ENCODE peak calls at places on chromosome 11, in ten cellular contexts. K is GOT3; I is NCI-H69; M is memory B cell; D is amygdala; C is mesenteric fat pad; V is CD8-positive, alpha-beta T cell; X is right lobe of liver; S is activated T-cell treated with anti-CD3 and anti-CD28 coated beads, Interleukin-2, amount 50 U/mL, for 72 hours; F is activated CD8-positive, alpha-beta memory T cell treated with anti-CD3 and anti-CD28 coated beads, Interleukin-2, amount 50 U/mL, for 48 hours. G is an unnamed sample.

GRCh38 chr11:45412521-45412920 is 126.4 kb upstream of the SYT13 start:
- DNase-seq in K (no peak), I (peak), M (no peak), D (no peak), C (peak), V (no peak), X (no peak), S (no peak), F (no peak), G (no peak)

GRCh38 chr11:109971184-109971523 is 122.0 kb upstream of the ZC3H12C start:
- DNase-seq in K (no peak), I (peak), M (no peak), D (no peak), C (no peak), V (no peak), X (no peak), S (no peak), F (no peak), G (no peak)

GRCh38 chr11:76047231-76047630 is 159.1 kb downstream of the WNT11 start:
- DNase-seq in K (no peak), I (peak), M (no peak), D (no peak), C (no peak), V (no peak), X (no peak), S (no peak), F (no peak), G (no peak)

GRCh38 chr11:61611309-61611708 is 30.4 kb upstream of the SYT7 start:
- DNase-seq in K (no peak), I (no peak), M (no peak), D (no peak), C (no peak), V (no peak), X (no peak), S (no peak), F (no peak), G (no peak)

GRCh38 chr11:122874991-122875390 is 7.6 kb upstream of the JHY start:
- DNase-seq in K (no peak), I (no peak), M (no peak), D (no peak), C (no peak), V (no peak), X (no peak), S (no peak), F (no peak), G (no peak)

GRCh38 chr11:95154514-95154913 is 64.9 kb downstream of the ENDOD1 start:
- DNase-seq in K (no peak), I (peak), M (peak), D (no peak), C (no peak), V (peak), X (no peak), S (peak), F (no peak), G (peak)

GRCh38 chr11:9629064-9629463 is 34.8 kb upstream of the SWAP70 start:
- DNase-seq in K (no peak), I (no peak), M (no peak), D (no peak), C (no peak), V (no peak), X (no peak), S (no peak), F (no peak), G (no peak)

GRCh38 chr11:2714463-2714800 is 14.6 kb upstream of the KCNQ1OT1 start:
- DNase-seq in K (no peak), I (no peak), M (no peak), D (no peak), C (no peak), V (no peak), X (no peak), S (no peak), F (no peak), G (no peak)

GRCh38 chr11:24145411-24145810 is 351.4 kb upstream of the LUZP2 start:
- DNase-seq in K (no peak), I (no peak), M (no peak), D (no peak), C (no peak), V (no peak), X (no peak), S (no peak), F (no peak), G (no peak)